ENCODE peak calls at places on chromosomes 13 and 19, in eight cellular contexts. M is CD8-positive, alpha-beta T cell; B is pancreas; A is heart left ventricle; P is bronchial epithelial cell; O is ovary; H is left lung; L is dorsolateral prefrontal cortex. U is an unnamed sample. For H3K27me3, the result is how much of the 10 kb centered on the place peaks cover.

GRCh38 chr13:74258951-74259350 is 124.7 kb upstream of the KLF12 start:
- DNase-seq in M (no peak), B (no peak), A (no peak), P (no peak), O (no peak), H (no peak), L (no peak), U (no peak)

GRCh38 chr19:40718774-40719391 is 2.0 kb downstream of the ITPKC start:
- DNase-seq in M (no peak), B (peak), A (no peak), P (peak), O (peak), H (peak), L (no peak), U (peak)

GRCh38 chr13:32300920-32301319 is 14.2 kb downstream of the ZAR1L start:
- DNase-seq in M (no peak), B (no peak), A (no peak), P (no peak), O (no peak), H (no peak), L (no peak), U (no peak)

GRCh38 chr19:5686647-5687359 is 3.3 kb upstream of the RPL36 start:
- DNase-seq in M (peak), B (peak), A (peak), P (peak), O (peak), H (peak), L (peak), U (peak)

GRCh38 chr13:78604782-78605611 is 1.6 kb upstream of the POU4F1 start:
- DNase-seq in M (no peak), B (no peak), A (no peak), P (peak), O (no peak), H (no peak), L (no peak), U (no peak)

GRCh38 chr19:17450264-17451075 is 2.0 kb upstream of the TMEM221 start:
- DNase-seq in M (no peak), B (no peak), A (no peak), P (peak), O (no peak), H (no peak), L (no peak), U (peak)

GRCh38 chr19:18344546-18344945 is 4.1 kb downstream of the PGPEP1 start:
- DNase-seq in M (no peak), B (no peak), A (no peak), P (no peak), O (no peak), H (no peak), L (no peak), U (no peak)

GRCh38 chr19:46351241-46352041 is 4.6 kb downstream of the PPP5C start:
- DNase-seq in M (no peak), B (peak), A (peak), P (peak), O (no peak), H (peak), L (no peak), U (no peak)

GRCh38 chr13:106602178-106602577 is 34.2 kb upstream of the ARGLU1 start:
- DNase-seq in M (no peak), B (peak), A (no peak), P (no peak), O (no peak), H (no peak), L (no peak), U (no peak)

GRCh38 chr13:48457578-48458242 is 44.8 kb upstream of the LPAR6 start:
- DNase-seq in M (no peak), B (peak), A (no peak), P (no peak), O (peak), H (peak), L (no peak), U (no peak)

GRCh38 chr13:44193731-44194130 is 179.9 kb upstream of the SERP2 start:
- DNase-seq in M (no peak), B (no peak), A (no peak), P (no peak), O (no peak), H (no peak), L (no peak), U (no peak)

GRCh38 chr13:25827986-25828385 is 223.8 kb downstream of the SHISA2 start:
- DNase-seq in M (no peak), B (no peak), A (no peak), P (no peak), O (no peak), H (no peak), L (no peak), U (no peak)

GRCh38 chr19:47730910-47731309 is 14.4 kb upstream of the NOP53 start:
- DNase-seq in M (no peak), B (no peak), A (no peak), P (no peak), O (no peak), H (no peak), L (no peak), U (no peak)

GRCh38 chr19:23799321-23799720 is 40.6 kb upstream of the ZNF681 start:
- DNase-seq in M (peak), B (no peak), A (no peak), P (no peak), O (no peak), H (no peak), L (no peak), U (peak)

GRCh38 chr13:47117268-47117667 is 220.4 kb upstream of the HTR2A start:
- DNase-seq in M (no peak), B (no peak), A (no peak), P (peak), O (no peak), H (no peak), L (no peak), U (no peak)

GRCh38 chr19:33828266-33829075 is 31.8 kb downstream of the KCTD15 start:
- DNase-seq in M (no peak), B (no peak), A (no peak), P (no peak), O (no peak), H (no peak), L (no peak), U (no peak)

GRCh38 chr13:66689628-66690027 is 540.5 kb downstream of the PCDH9 start:
- DNase-seq in M (no peak), B (no peak), A (no peak), P (peak), O (no peak), H (no peak), L (no peak), U (no peak)

GRCh38 chr19:39843919-39844793 is 2.0 kb downstream of the FBL start:
- DNase-seq in M (no peak), B (no peak), A (no peak), P (peak), O (no peak), H (no peak), L (no peak), U (no peak)

GRCh38 chr19:41999071-41999877 is 5.2 kb upstream of the ATP1A3 start:
- DNase-seq in M (no peak), B (no peak), A (no peak), P (no peak), O (no peak), H (peak), L (peak), U (no peak)

GRCh38 chr19:5225486-5226345 is 114.9 kb downstream of the PTPRS start:
- DNase-seq in M (no peak), B (no peak), A (no peak), P (no peak), O (no peak), H (no peak), L (no peak), U (no peak)

GRCh38 chr19:21835429-21835809 is 563 bp downstream of the ZNF43 start:
- DNase-seq in M (no peak), B (no peak), A (no peak), P (no peak), O (no peak), H (peak), L (no peak), U (no peak)

GRCh38 chr19:4108767-4109625 is 14.9 kb downstream of the MAP2K2 start:
- DNase-seq in M (peak), B (no peak), A (peak), P (no peak), O (no peak), H (no peak), L (no peak), U (peak)

GRCh38 chr19:34404109-34404909 is at the start of gene PDCD2L:
- DNase-seq in M (peak), B (peak), A (peak), P (peak), O (peak), H (peak), L (peak), U (peak)

GRCh38 chr13:43428545-43429287 is 358.1 kb downstream of the ENOX1 start:
- DNase-seq in M (no peak), B (no peak), A (no peak), P (no peak), O (no peak), H (no peak), L (no peak), U (no peak)

GRCh38 chr13:75135325-75135825 is 346.6 kb downstream of the TBC1D4 start:
- DNase-seq in M (no peak), B (no peak), A (no peak), P (peak), O (no peak), H (no peak), L (no peak), U (no peak)

GRCh38 chr19:16374436-16374835 is 49.8 kb downstream of the KLF2 start:
- DNase-seq in M (no peak), B (no peak), A (no peak), P (no peak), O (no peak), H (no peak), L (no peak), U (no peak)

GRCh38 chr19:51107406-51108065 is 673 bp downstream of the CTU1 start:
- DNase-seq in M (peak), B (no peak), A (no peak), P (no peak), O (no peak), H (no peak), L (no peak), U (no peak)

GRCh38 chr13:114219406-114219805 is 15.3 kb upstream of the CDC16 start:
- DNase-seq in M (no peak), B (no peak), A (no peak), P (no peak), O (no peak), H (no peak), L (no peak), U (no peak)

GRCh38 chr19:48391100-48392005 is at the start of gene KDELR1:
- DNase-seq in M (peak), B (peak), A (peak), P (peak), O (peak), H (peak), L (peak), U (peak)

GRCh38 chr19:4537953-4538600 is 1.8 kb downstream of the LRG1 start:
- DNase-seq in M (no peak), B (no peak), A (no peak), P (no peak), O (no peak), H (no peak), L (no peak), U (no peak)

GRCh38 chr13:37074703-37075102 is 15.2 kb upstream of the SUPT20H start:
- DNase-seq in M (no peak), B (no peak), A (no peak), P (peak), O (no peak), H (no peak), L (no peak), U (no peak)

GRCh38 chr13:64239372-64239771 is 2823.7 kb upstream of the PCDH20 start:
- DNase-seq in M (no peak), B (no peak), A (no peak), P (peak), O (no peak), H (no peak), L (no peak), U (no peak)

GRCh38 chr19:15289673-15290072 is 42.7 kb downstream of the BRD4 start:
- DNase-seq in M (no peak), B (no peak), A (no peak), P (no peak), O (no peak), H (no peak), L (no peak), U (no peak)

GRCh38 chr13:110925023-110925608 is 10.2 kb upstream of the ANKRD10 start:
- DNase-seq in M (peak), B (no peak), A (no peak), P (no peak), O (no peak), H (no peak), L (no peak), U (no peak)
- TF ChIP-seq CTCF in M (no peak), B (no peak), A (no peak), P (no peak), O (no peak), H (no peak), L (peak), U (peak)

GRCh38 chr19:13978306-13978705 is 26.0 kb downstream of the DCAF15 start:
- DNase-seq in M (peak), B (no peak), A (peak), P (peak), O (peak), H (peak), L (peak), U (no peak)
- H3K4me3 ChIP-seq in M (no peak), B (peak), A (peak), P (peak), O (peak), H (peak), L (peak), U (no peak)

DNA sequence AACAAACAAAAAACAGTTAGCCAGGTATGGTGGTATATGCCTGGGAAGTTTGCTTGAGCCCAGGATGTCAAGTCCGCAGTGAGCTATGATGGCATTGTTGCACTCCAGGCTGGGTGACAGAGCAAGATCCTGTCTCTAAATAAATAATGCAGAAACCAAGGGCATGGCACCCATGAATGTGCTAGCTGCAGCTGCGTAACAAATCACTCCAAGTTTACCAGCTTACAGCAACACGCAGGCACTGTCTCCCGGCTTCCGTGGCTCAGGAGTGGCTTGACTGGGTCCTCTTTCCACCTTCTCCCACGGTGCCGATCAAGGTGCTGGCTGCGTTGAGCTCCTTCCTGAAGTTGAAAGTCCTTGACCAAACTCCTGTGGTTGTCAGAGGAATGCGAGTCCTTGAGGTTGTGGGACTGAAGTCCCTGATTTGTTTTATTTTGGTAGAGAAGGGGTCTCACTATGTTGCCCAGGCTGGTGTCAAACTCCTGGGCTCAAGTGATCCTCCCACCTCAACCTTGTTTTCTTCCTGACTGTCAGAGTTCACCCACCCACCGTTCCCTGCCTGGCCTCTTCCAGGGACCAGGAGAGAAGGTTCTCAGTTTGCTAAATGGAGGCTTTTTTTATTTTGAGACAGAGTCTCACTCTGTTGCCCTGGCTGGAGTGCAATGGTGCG is 13.2 kb upstream of the ONECUT3 start:
- DNase-seq in M (no peak), B (no peak), A (no peak), P (no peak), O (no peak), H (no peak), L (no peak), U (no peak)
- H3K27me3 ChIP-seq in M (under half), B (under half), A (half or more), P (under half), O (under half), H (under half), L (under half), U (under half)

GRCh38 chr13:38382946-38383345 is 33.3 kb downstream of the UFM1 start:
- DNase-seq in M (no peak), B (no peak), A (no peak), P (no peak), O (no peak), H (no peak), L (no peak), U (no peak)

GRCh38 chr13:38381840-38382239 is 32.2 kb downstream of the UFM1 start:
- DNase-seq in M (no peak), B (no peak), A (no peak), P (no peak), O (peak), H (no peak), L (no peak), U (no peak)

GRCh38 chr13:38385152-38385891 is 35.7 kb downstream of the UFM1 start:
- DNase-seq in M (no peak), B (no peak), A (no peak), P (no peak), O (no peak), H (no peak), L (no peak), U (no peak)

GRCh38 chr13:38384171-38384570 is 34.5 kb downstream of the UFM1 start:
- DNase-seq in M (no peak), B (no peak), A (no peak), P (no peak), O (no peak), H (no peak), L (no peak), U (no peak)

GRCh38 chr13:38386421-38386820 is 36.8 kb downstream of the UFM1 start:
- DNase-seq in M (no peak), B (no peak), A (no peak), P (peak), O (no peak), H (no peak), L (no peak), U (no peak)
- TF ChIP-seq CTCF in M (no peak), B (no peak), A (no peak), P (no peak), O (no peak), H (no peak), L (no peak), U (no peak)

GRCh38 chr13:110873639-110874507 is 41.0 kb downstream of the ANKRD10 start:
- DNase-seq in M (no peak), B (no peak), A (no peak), P (no peak), O (no peak), H (no peak), L (no peak), U (no peak)

GRCh38 chr13:110872034-110872767 is 42.7 kb downstream of the ANKRD10 start:
- DNase-seq in M (no peak), B (no peak), A (no peak), P (no peak), O (no peak), H (no peak), L (no peak), U (no peak)

GRCh38 chr13:110875243-110875642 is 39.6 kb downstream of the ANKRD10 start:
- DNase-seq in M (no peak), B (no peak), A (no peak), P (no peak), O (no peak), H (no peak), L (no peak), U (no peak)

GRCh38 chr13:110874508-110874960 is 40.3 kb downstream of the ANKRD10 start:
- DNase-seq in M (no peak), B (peak), A (peak), P (peak), O (peak), H (peak), L (peak), U (peak)

GRCh38 chr13:110872768-110873638 is 41.9 kb downstream of the ANKRD10 start:
- DNase-seq in M (no peak), B (no peak), A (no peak), P (no peak), O (peak), H (no peak), L (no peak), U (no peak)
- H3K4me3 ChIP-seq in M (no peak), B (no peak), A (no peak), P (no peak), O (no peak), H (no peak), L (no peak), U (no peak)

GRCh38 chr19:7915250-7916136 is 863 bp downstream of the TGFBR3L start:
- DNase-seq in M (no peak), B (peak), A (no peak), P (no peak), O (peak), H (no peak), L (no peak), U (no peak)
- H3K27me3 ChIP-seq in M (under half), B (under half), A (under half), P (under half), O (under half), H (under half), L (under half), U (under half)

DNA sequence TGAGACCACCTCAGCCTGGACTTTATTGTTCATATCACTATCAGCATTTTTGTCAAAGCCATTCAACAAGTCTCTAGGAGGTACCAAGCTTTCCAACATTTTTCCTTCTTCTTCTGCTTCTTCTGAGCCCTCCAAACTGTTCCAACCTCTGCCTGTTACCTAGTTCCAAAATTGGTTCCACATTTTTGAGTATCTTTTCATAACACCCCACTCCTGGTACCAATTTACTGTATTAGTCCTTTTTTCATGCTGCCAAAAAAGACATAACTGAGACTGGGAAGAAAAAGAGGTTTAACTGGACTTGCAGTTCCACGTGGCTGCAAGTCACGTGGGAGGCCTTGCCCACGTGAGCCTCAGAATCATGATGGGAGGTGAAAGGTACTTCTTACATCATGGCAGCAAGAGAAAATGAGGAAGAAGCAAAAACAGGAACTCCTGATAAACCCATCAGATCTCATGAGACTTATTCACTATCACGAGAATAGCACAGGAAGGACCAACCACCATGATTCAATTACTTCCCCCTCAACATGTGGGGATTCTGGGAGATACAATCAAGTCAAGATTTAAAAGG is 215.1 kb downstream of the PCDH17 start:
- DNase-seq in M (no peak), B (no peak), A (no peak), P (no peak), O (no peak), H (no peak), L (no peak), U (no peak)
- TF ChIP-seq CTCF in M (no peak), B (no peak), A (no peak), P (no peak), O (no peak), H (no peak), L (no peak), U (no peak)

U was measured in GM06990.